ENCODE peak calls at places on chromosome 2, in five cellular contexts. Q is ELR; G is activated CD4-positive, alpha-beta T cell treated with anti-CD3 and anti-CD28 coated beads, Interleukin-2, amount 10 ng/mL, durations not matched to agents 7 days and 5 days; B is T47D; D is skeletal muscle cell. A is an unnamed sample.

GRCh38 chr2:155485141-155485842 is 786.8 kb downstream of the KCNJ3 start:
- DNase-seq in Q (no peak), G (no peak), B (no peak), D (no peak), A (no peak)

GRCh38 chr2:165141601-165142000 is 62.2 kb downstream of the SCN3A start:
- DNase-seq in Q (peak; percentile 21), G (no peak), B (no peak), D (no peak), A (no peak)

GRCh38 chr2:238439093-238439849 is 12.5 kb downstream of the ASB1 start:
- DNase-seq in Q (peak; percentile 100), G (no peak), B (no peak), D (peak; percentile 86), A (peak; percentile 57)

GRCh38 chr2:201939366-201939985 is 94.2 kb upstream of the FZD7 start:
- DNase-seq in Q (no peak), G (no peak), B (no peak), D (no peak), A (no peak)

GRCh38 chr2:44777542-44777941 is 164.0 kb upstream of the SIX3 start:
- DNase-seq in Q (peak; percentile 13), G (no peak), B (no peak), D (no peak), A (no peak)

GRCh38 chr2:17626986-17627385 is 86.5 kb downstream of the VSNL1 start:
- DNase-seq in Q (no peak), G (no peak), B (no peak), D (no peak), A (no peak)

GRCh38 chr2:184554736-184555135 is 43.6 kb upstream of the ZNF804A start:
- DNase-seq in Q (peak; percentile 80), G (no peak), B (no peak), D (peak; percentile 19), A (no peak)

GRCh38 chr2:85187069-85187468 is 53.9 kb downstream of the TCF7L1 start:
- DNase-seq in Q (no peak), G (no peak), B (no peak), D (no peak), A (no peak)

GRCh38 chr2:168997113-168997512 is 34.0 kb downstream of the ABCB11 start:
- DNase-seq in Q (no peak), G (no peak), B (no peak), D (no peak), A (no peak)

GRCh38 chr2:64854773-64855237 is 134.4 kb upstream of the SLC1A4 start:
- DNase-seq in Q (peak; percentile 51), G (no peak), B (no peak), D (no peak), A (no peak)

GRCh38 chr2:16330571-16331351 is 334.9 kb downstream of the CYRIA start:
- DNase-seq in Q (no peak), G (no peak), B (no peak), D (no peak), A (no peak)

GRCh38 chr2:134410831-134411231 is 157.0 kb downstream of the MGAT5 start:
- DNase-seq in Q (peak; percentile 57), G (no peak), B (no peak), D (no peak), A (no peak)

GRCh38 chr2:197889041-197889440 is 84.6 kb downstream of the PLCL1 start:
- DNase-seq in Q (peak; percentile 80), G (peak; percentile 49), B (no peak), D (peak; percentile 55), A (no peak)

GRCh38 chr2:239098288-239098970 is 250.5 kb downstream of the TWIST2 start:
- DNase-seq in Q (peak; percentile 18), G (no peak), B (no peak), D (no peak), A (no peak)

GRCh38 chr2:170845343-170845742 is 28.7 kb downstream of the GAD1 start:
- DNase-seq in Q (no peak), G (no peak), B (no peak), D (no peak), A (no peak)

GRCh38 chr2:162025121-162025911 is 48.7 kb downstream of the DPP4 start:
- DNase-seq in Q (peak; percentile 37), G (no peak), B (no peak), D (peak; percentile 16), A (no peak)

A was measured in 8988T.